ENCODE peak calls at places on chromosomes 4 and X, in four cellular contexts. One of them, this sample, is unnamed.

GRCh38 chr4:76747613-76748012 is 150.3 kb downstream of the SOWAHB start:
- DNase-seq in Ammon's horn: no peak
- DNase-seq in mesenchymal stem cell: no peak
- DNase-seq in Kasumi-1: no peak
- DNase-seq in this sample: no peak

GRCh38 chr4:183402771-183403170 is 41.7 kb upstream of the CDKN2AIP start:
- DNase-seq in Ammon's horn: no peak
- DNase-seq in mesenchymal stem cell: peak; percentile 6
- DNase-seq in Kasumi-1: no peak
- DNase-seq in this sample: peak; percentile 7

GRCh38 chr4:2257361-2258001 is 4.4 kb downstream of the MXD4 start:
- DNase-seq in Ammon's horn: no peak
- DNase-seq in mesenchymal stem cell: no peak
- DNase-seq in Kasumi-1: no peak
- DNase-seq in this sample: peak; percentile 77

GRCh38 chr4:28062562-28062961 is 1201.9 kb downstream of the STIM2 start:
- DNase-seq in Ammon's horn: no peak
- DNase-seq in mesenchymal stem cell: no peak
- DNase-seq in Kasumi-1: no peak
- DNase-seq in this sample: no peak

GRCh38 chr4:8267077-8267476 is 2.5 kb upstream of the HTRA3 start:
- DNase-seq in Ammon's horn: no peak
- DNase-seq in mesenchymal stem cell: peak; percentile 67
- DNase-seq in Kasumi-1: peak; percentile 71
- DNase-seq in this sample: no peak

GRCh38 chr4:81412941-81413488 is 58.7 kb downstream of the RASGEF1B start:
- DNase-seq in Ammon's horn: no peak
- DNase-seq in mesenchymal stem cell: no peak
- DNase-seq in Kasumi-1: no peak
- DNase-seq in this sample: no peak

GRCh38 chr4:27278615-27279014 is 418.0 kb downstream of the STIM2 start:
- DNase-seq in Ammon's horn: no peak
- DNase-seq in mesenchymal stem cell: peak; percentile 29
- DNase-seq in Kasumi-1: peak; percentile 52
- DNase-seq in this sample: no peak

GRCh38 chr4:90922174-90922573 is 795.0 kb downstream of the CCSER1 start:
- DNase-seq in Ammon's horn: no peak
- DNase-seq in mesenchymal stem cell: no peak
- DNase-seq in Kasumi-1: no peak
- DNase-seq in this sample: no peak

GRCh38 chrX:13669246-13669689 is 16.3 kb downstream of the TCEANC start:
- DNase-seq in Ammon's horn: no peak
- DNase-seq in mesenchymal stem cell: peak; percentile 98
- DNase-seq in Kasumi-1: peak; percentile 15
- DNase-seq in this sample: no peak

GRCh38 chrX:41273638-41274037 is 60.3 kb upstream of the DDX3X start:
- DNase-seq in Ammon's horn: no peak
- DNase-seq in mesenchymal stem cell: peak; percentile 22
- DNase-seq in Kasumi-1: no peak
- DNase-seq in this sample: peak; percentile 3

GRCh38 chr4:159484049-159484448 is 381.2 kb downstream of the RAPGEF2 start:
- DNase-seq in Ammon's horn: no peak
- DNase-seq in mesenchymal stem cell: no peak
- DNase-seq in Kasumi-1: no peak
- DNase-seq in this sample: no peak

GRCh38 chrX:53714580-53715335 is 28.2 kb upstream of the HUWE1 start:
- DNase-seq in Ammon's horn: peak; percentile 2
- DNase-seq in mesenchymal stem cell: no peak
- DNase-seq in Kasumi-1: peak; percentile 73
- DNase-seq in this sample: peak; percentile 0

GRCh38 chr4:1792832-1793495 is at the start of gene FGFR3:
- DNase-seq in Ammon's horn: no peak
- DNase-seq in mesenchymal stem cell: peak; percentile 11
- DNase-seq in Kasumi-1: no peak
- DNase-seq in this sample: no peak

GRCh38 chr4:66585767-66586166 is 915.5 kb upstream of the EPHA5 start:
- DNase-seq in Ammon's horn: no peak
- DNase-seq in mesenchymal stem cell: no peak
- DNase-seq in Kasumi-1: no peak
- DNase-seq in this sample: no peak

GRCh38 chr4:71290074-71290473 is 48.7 kb upstream of the SLC4A4 start:
- DNase-seq in Ammon's horn: no peak
- DNase-seq in mesenchymal stem cell: no peak
- DNase-seq in Kasumi-1: no peak
- DNase-seq in this sample: no peak

GRCh38 chrX:53717205-53717604 is 30.7 kb upstream of the HUWE1 start:
- DNase-seq in Ammon's horn: no peak
- DNase-seq in mesenchymal stem cell: no peak
- DNase-seq in Kasumi-1: no peak
- DNase-seq in this sample: no peak

GRCh38 chr4:168881754-168882153 is 128.3 kb downstream of the CBR4 start:
- DNase-seq in Ammon's horn: no peak
- DNase-seq in mesenchymal stem cell: no peak
- DNase-seq in Kasumi-1: no peak
- DNase-seq in this sample: no peak

GRCh38 chr4:1496116-1496642 is 89.9 kb upstream of the NKX1-1 start:
- DNase-seq in Ammon's horn: no peak
- DNase-seq in mesenchymal stem cell: no peak
- DNase-seq in Kasumi-1: no peak
- DNase-seq in this sample: no peak

GRCh38 chrX:154349359-154349935 is 25.0 kb downstream of the FLNA start:
- DNase-seq in Ammon's horn: no peak
- DNase-seq in mesenchymal stem cell: no peak
- DNase-seq in Kasumi-1: no peak
- DNase-seq in this sample: no peak

GRCh38 chr4:11720292-11720691 is 291.6 kb upstream of the HS3ST1 start:
- DNase-seq in Ammon's horn: peak; percentile 45
- DNase-seq in mesenchymal stem cell: peak; percentile 57
- DNase-seq in Kasumi-1: peak; percentile 76
- DNase-seq in this sample: peak; percentile 27

GRCh38 chrX:71253253-71254091 is 468 bp downstream of the ZMYM3 start:
- DNase-seq in Ammon's horn: peak; percentile 29
- DNase-seq in mesenchymal stem cell: peak; percentile 50
- DNase-seq in Kasumi-1: peak; percentile 20
- DNase-seq in this sample: peak; percentile 24

This sample was measured in G401.